ENCODE peak calls at places on chromosomes 4 and X, in eight cellular contexts. F is A549, Y is endodermal cell, O is neuronal stem cell, Z is fibroblast of lung, A is left ventricle myocardium inferior, N is aorta, S is lung. M is an unnamed sample.

GRCh38 chr4:88457307-88458090 is 580 bp downstream of the HERC5 start:
- DNase-seq in Z (peak; percentile 38), Y (peak; percentile 86), A (peak; percentile 52), O (peak; percentile 40), F (peak; percentile 5), N (peak; percentile 67), S (peak; percentile 41), M (peak; percentile 55)

GRCh38 chr4:36088542-36088941 is 155.8 kb downstream of the ARAP2 start:
- DNase-seq in O (no peak), F (no peak), Z (peak; percentile 59), A (no peak), S (no peak), N (no peak), Y (no peak), M (no peak)

GRCh38 chrX:132710756-132711155 is 221.9 kb upstream of the MBNL3 start:
- DNase-seq in F (no peak), A (no peak), N (no peak), S (no peak), Y (no peak), O (no peak), Z (no peak), M (no peak)

GRCh38 chr4:36824682-36825081 is 419.9 kb upstream of the NWD2 start:
- DNase-seq in S (no peak), Y (peak; percentile 55), N (no peak), O (no peak), Z (no peak), A (no peak), F (no peak), M (no peak)

GRCh38 chrX:3743821-3744439 is 30.5 kb upstream of the PRKX start:
- DNase-seq in F (no peak), Y (no peak), N (no peak), S (no peak), A (no peak), Z (no peak), O (no peak), M (no peak)

GRCh38 chr4:112702892-112703291 is 65.9 kb downstream of the LARP7 start:
- DNase-seq in O (no peak), F (no peak), Z (peak; percentile 15), N (no peak), S (no peak), A (no peak), Y (no peak), M (no peak)

GRCh38 chr4:3341760-3342159 is 48.9 kb downstream of the RGS12 start:
- DNase-seq in Y (no peak), O (no peak), A (no peak), F (no peak), N (no peak), Z (no peak), S (no peak), M (no peak)

GRCh38 chrX:28901637-28902036 is 314.4 kb downstream of the IL1RAPL1 start:
- DNase-seq in A (no peak), N (no peak), F (no peak), S (no peak), Y (no peak), O (no peak), Z (peak; percentile 74), M (no peak)

GRCh38 chr4:86472377-86473019 is 112.6 kb upstream of the MAPK10 start:
- DNase-seq in Y (no peak), N (no peak), Z (no peak), O (no peak), S (no peak), A (no peak), F (no peak), M (no peak)

GRCh38 chr4:142493255-142493976 is 352.7 kb downstream of the INPP4B start:
- DNase-seq in S (no peak), Z (peak; percentile 12), N (no peak), O (no peak), F (no peak), A (no peak), Y (peak; percentile 47), M (no peak)

GRCh38 chr4:27000820-27001219 is 140.2 kb downstream of the STIM2 start:
- DNase-seq in Y (no peak), S (no peak), O (no peak), Z (no peak), N (no peak), F (peak; percentile 4), A (no peak), M (no peak)

GRCh38 chrX:147848009-147848408 is 63.7 kb upstream of the FMR1 start:
- DNase-seq in O (no peak), A (no peak), F (no peak), N (no peak), Z (no peak), S (peak; percentile 32), Y (no peak), M (peak; percentile 21)

GRCh38 chrX:150028692-150029091 is 90.4 kb upstream of the EOLA2 start:
- DNase-seq in F (no peak), Y (no peak), O (no peak), S (no peak), A (no peak), N (no peak), Z (no peak), M (no peak)

GRCh38 chr4:170868191-170868590 is 778.4 kb upstream of the AADAT start:
- DNase-seq in Y (no peak), A (no peak), S (no peak), O (no peak), N (no peak), F (no peak), Z (peak; percentile 6), M (no peak)

GRCh38 chr4:122766950-122767349 is 34.4 kb downstream of the BBS12 start:
- DNase-seq in Y (no peak), A (no peak), O (no peak), N (no peak), F (no peak), S (no peak), Z (no peak), M (no peak)

GRCh38 chrX:19799319-19800182 is 87.8 kb downstream of the SH3KBP1 start:
- DNase-seq in A (no peak), S (no peak), N (no peak), Z (peak; percentile 69), O (no peak), F (no peak), Y (no peak), M (no peak)
- H3K4me1 ChIP-seq in A (peaks cover 17% of the 10 kb centered on the region), S (peaks cover 2% of the 10 kb centered on the region), N (no peaks in the 10 kb centered on the region), Z (peaks cover 4% of the 10 kb centered on the region), O (no peaks in the 10 kb centered on the region), F (no peaks in the 10 kb centered on the region), Y (no peaks in the 10 kb centered on the region), M (no peaks in the 10 kb centered on the region)

GRCh38 chrX:151985531-151985930 is 11.1 kb upstream of the GABRE start:
- DNase-seq in A (no peak), N (no peak), Y (no peak), O (no peak), S (no peak), F (no peak), Z (no peak), M (no peak)
- H3K4me1 ChIP-seq in A (peaks cover 26% of the 10 kb centered on the region), N (no peaks in the 10 kb centered on the region), Y (no peaks in the 10 kb centered on the region), O (no peaks in the 10 kb centered on the region), S (peaks cover 10% of the 10 kb centered on the region), F (peaks cover 65% of the 10 kb centered on the region), Z (peaks cover 3% of the 10 kb centered on the region), M (no peaks in the 10 kb centered on the region)

GRCh38 chr4:180695851-180696250 is 1547.4 kb upstream of the TENM3 start:
- DNase-seq in F (no peak), Y (no peak), N (no peak), A (no peak), O (no peak), Z (peak; percentile 98), S (no peak), M (no peak)
- H3K4me1 ChIP-seq in F (no peaks in the 10 kb centered on the region), Y (no peaks in the 10 kb centered on the region), N (no peaks in the 10 kb centered on the region), A (no peaks in the 10 kb centered on the region), O (peaks cover 2% of the 10 kb centered on the region), Z (no peaks in the 10 kb centered on the region), S (no peaks in the 10 kb centered on the region), M (no peaks in the 10 kb centered on the region)

GRCh38 chr4:154422152-154422551 is 69.4 kb downstream of the DCHS2 start:
- DNase-seq in Y (no peak), N (no peak), S (no peak), O (no peak), Z (no peak), F (no peak), A (no peak), M (no peak)
- H3K4me1 ChIP-seq in Y (no peaks in the 10 kb centered on the region), N (no peaks in the 10 kb centered on the region), S (no peaks in the 10 kb centered on the region), O (peaks cover 2% of the 10 kb centered on the region), Z (no peaks in the 10 kb centered on the region), F (no peaks in the 10 kb centered on the region), A (no peaks in the 10 kb centered on the region), M (no peaks in the 10 kb centered on the region)

DNA sequence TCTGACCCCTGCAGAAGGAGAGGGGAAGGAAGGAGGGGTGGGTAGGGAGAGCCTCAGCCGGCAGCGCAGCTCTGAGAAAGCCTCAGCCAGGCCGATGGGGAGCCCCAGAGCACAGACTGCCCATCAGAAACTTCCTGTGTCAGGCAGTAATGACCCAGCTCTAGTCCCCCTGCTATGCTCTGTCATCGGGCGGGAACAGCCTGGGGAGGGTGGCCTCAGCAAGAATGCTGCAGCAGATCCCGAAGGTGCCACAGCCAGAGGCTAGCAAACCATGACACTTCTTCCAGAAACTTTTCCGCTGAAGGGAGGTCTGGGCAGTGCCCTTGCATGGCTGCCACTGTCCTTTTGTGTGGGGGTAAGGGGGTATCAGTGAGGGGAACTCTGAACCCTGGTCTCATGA is 279.0 kb downstream of the BCOR start:
- DNase-seq in S (no peak), Y (no peak), O (no peak), N (no peak), F (no peak), A (no peak), Z (no peak), M (no peak)
- H3K4me1 ChIP-seq in S (no peaks in the 10 kb centered on the region), Y (peaks cover 7% of the 10 kb centered on the region), O (peaks cover 20% of the 10 kb centered on the region), N (no peaks in the 10 kb centered on the region), F (peaks cover 34% of the 10 kb centered on the region), A (peaks cover 26% of the 10 kb centered on the region), Z (peaks cover 9% of the 10 kb centered on the region), M (peaks cover under 1% of the 10 kb centered on the region)

DNA sequence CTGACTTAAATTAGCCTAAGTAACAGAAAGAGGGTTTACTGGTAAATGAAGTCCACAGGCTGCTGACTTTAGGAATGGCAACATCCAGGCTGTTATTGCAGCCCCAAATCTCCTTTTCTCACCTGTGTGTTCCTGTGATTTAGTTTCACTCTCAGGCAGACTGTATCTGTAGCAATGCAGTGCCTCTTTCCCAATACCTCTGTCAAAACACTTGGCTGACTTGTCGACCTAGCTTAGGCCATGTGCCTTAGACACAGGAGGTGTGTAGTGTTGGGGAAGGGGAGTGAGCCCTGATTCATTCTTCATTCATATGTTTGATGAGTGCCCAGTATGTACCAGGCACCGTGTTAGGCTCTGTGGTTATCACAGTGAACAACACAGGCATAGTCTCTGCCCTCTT is 46.9 kb downstream of the JADE3 start:
- DNase-seq in O (no peak), A (no peak), N (no peak), F (no peak), Z (no peak), Y (no peak), S (no peak), M (no peak)
- H3K4me1 ChIP-seq in O (no peaks in the 10 kb centered on the region), A (peaks cover 42% of the 10 kb centered on the region), N (no peaks in the 10 kb centered on the region), F (peaks cover 20% of the 10 kb centered on the region), Z (no peaks in the 10 kb centered on the region), Y (peaks cover 3% of the 10 kb centered on the region), S (peaks cover 3% of the 10 kb centered on the region), M (no peaks in the 10 kb centered on the region)

M was measured in ovary.